ENCODE peak calls at places on chromosomes 16 and 17, in four cellular contexts. L, W, S and O are unnamed samples.

GRCh38 chr17:19470529-19471261 is 59.7 kb downstream of the RNF112 start:
- DNase-seq in W (peak), L (peak), S (peak), O (peak)

GRCh38 chr17:68033636-68034451 is 1.7 kb upstream of the KPNA2 start:
- DNase-seq in S (peak), L (no peak), W (peak), O (no peak)

GRCh38 chr17:50184611-50185398 is 16.6 kb downstream of the COL1A1 start:
- DNase-seq in S (peak), W (no peak), L (peak), O (no peak)

GRCh38 chr16:11248133-11248532 is 7.9 kb downstream of the SOCS1 start:
- DNase-seq in L (no peak), W (no peak), S (no peak), O (no peak)

GRCh38 chr17:54626146-54626703 is 274.4 kb upstream of the TOM1L1 start:
- DNase-seq in W (no peak), L (no peak), S (no peak), O (no peak)

GRCh38 chr16:13873835-13874438 is 46.0 kb upstream of the ERCC4 start:
- DNase-seq in L (no peak), S (no peak), W (no peak), O (no peak)

GRCh38 chr16:30499284-30499683 is 26.7 kb downstream of the ITGAL start:
- DNase-seq in W (no peak), S (no peak), L (no peak), O (no peak)

GRCh38 chr16:71590584-71590983 is 13.7 kb upstream of the TAT start:
- DNase-seq in S (no peak), L (no peak), W (no peak), O (no peak)

GRCh38 chr17:73770115-73770848 is 126.0 kb upstream of the SDK2 start:
- DNase-seq in W (peak), L (peak), S (no peak), O (peak)

GRCh38 chr17:75457047-75457654 is 716 bp downstream of the TMEM94 start:
- DNase-seq in L (no peak), S (no peak), W (peak), O (no peak)

GRCh38 chr17:30074254-30074653 is 42.4 kb upstream of the NSRP1 start:
- DNase-seq in S (no peak), L (no peak), W (no peak), O (no peak)

GRCh38 chr16:2277466-2278271 is 9.7 kb upstream of the RNPS1 start:
- DNase-seq in L (no peak), W (no peak), S (no peak), O (no peak)

GRCh38 chr16:86477642-86478041 is 32.7 kb upstream of the FOXF1 start:
- DNase-seq in L (no peak), S (peak), W (no peak), O (no peak)

GRCh38 chr17:3965123-3965800 is 1.0 kb upstream of the ATP2A3 start:
- DNase-seq in W (peak), L (peak), S (no peak), O (no peak)

GRCh38 chr16:11218324-11218962 is 37.6 kb downstream of the SOCS1 start:
- DNase-seq in L (no peak), S (no peak), W (no peak), O (no peak)

GRCh38 chr16:62475573-62475972 is 439.3 kb upstream of the CDH8 start:
- DNase-seq in W (no peak), S (no peak), L (no peak), O (no peak)

GRCh38 chr16:57185446-57185944 is 344 bp downstream of the PSME3IP1 start:
- DNase-seq in S (peak), L (peak), W (peak), O (no peak)

GRCh38 chr17:28811594-28812135 is 30.9 kb downstream of the FAM222B start:
- DNase-seq in S (peak), W (no peak), L (no peak), O (no peak)

GRCh38 chr16:85426806-85427205 is 186.3 kb upstream of the GSE1 start:
- DNase-seq in W (no peak), L (peak), S (no peak), O (no peak)

GRCh38 chr17:74126179-74126900 is 77.1 kb upstream of the RPL38 start:
- DNase-seq in L (no peak), S (no peak), W (no peak), O (no peak)

GRCh38 chr17:35612924-35613521 is 25.9 kb downstream of the AP2B1 start:
- DNase-seq in W (peak), S (peak), L (peak), O (no peak)

GRCh38 chr16:4176794-4177438 is 60.7 kb upstream of the ADCY9 start:
- DNase-seq in W (no peak), L (no peak), S (peak), O (no peak)

GRCh38 chr17:37405955-37406634 is 541 bp downstream of the ACACA start:
- DNase-seq in S (peak), L (no peak), W (no peak), O (no peak)

GRCh38 chr17:82046903-82047302 is 4.7 kb downstream of the RFNG start:
- DNase-seq in W (no peak), S (no peak), L (no peak), O (no peak)

GRCh38 chr17:81272616-81273015 is 22.5 kb downstream of the SLC38A10 start:
- DNase-seq in S (no peak), L (no peak), W (no peak), O (no peak)

GRCh38 chr16:46830417-46830901 is 521 bp downstream of the C16orf87 start:
- DNase-seq in W (peak), L (no peak), S (no peak), O (no peak)

GRCh38 chr17:29037739-29038465 is 5.0 kb upstream of the PIPOX start:
- DNase-seq in S (no peak), W (no peak), L (no peak), O (no peak)

GRCh38 chr17:4161560-4162221 is 18.7 kb downstream of the CYB5D2 start:
- DNase-seq in L (no peak), S (peak), W (no peak), O (no peak)

GRCh38 chr17:70454377-70454776 is 285.0 kb downstream of the KCNJ2 start:
- DNase-seq in W (no peak), S (no peak), L (no peak), O (no peak)
- TF ChIP-seq CTCF in W (no peak), S (no peak), L (no peak), O (no peak)

GRCh38 chr16:17367034-17367433 is 103.7 kb downstream of the XYLT1 start:
- DNase-seq in S (no peak), W (no peak), L (no peak), O (no peak)

GRCh38 chr16:17368951-17369350 is 101.8 kb downstream of the XYLT1 start:
- DNase-seq in W (no peak), S (no peak), L (no peak), O (no peak)

GRCh38 chr16:17366299-17366961 is 104.3 kb downstream of the XYLT1 start:
- DNase-seq in S (no peak), L (no peak), W (no peak), O (no peak)

GRCh38 chr16:17368511-17368910 is 102.2 kb downstream of the XYLT1 start:
- DNase-seq in L (no peak), S (no peak), W (no peak), O (no peak)

DNA sequence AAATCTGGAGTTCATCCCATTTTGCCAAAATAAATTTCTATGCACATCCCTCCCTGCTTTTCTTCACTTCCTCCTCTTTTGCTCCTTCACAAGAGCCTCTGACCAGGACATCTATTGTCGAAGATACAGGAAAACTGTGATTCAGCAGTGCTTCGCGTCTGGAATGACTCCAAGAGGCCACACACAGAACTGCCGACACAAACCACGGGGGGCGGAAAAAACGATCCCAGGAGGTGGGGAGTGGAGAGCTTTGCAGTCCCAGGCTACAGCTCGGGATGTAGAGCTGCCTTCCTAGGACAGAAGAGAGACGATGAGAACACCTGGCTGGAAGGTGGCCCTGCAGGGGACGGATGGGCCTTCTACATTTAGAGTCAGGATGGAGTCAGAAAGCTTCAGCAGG is 102.8 kb downstream of the XYLT1 start:
- DNase-seq in W (no peak), S (peak), L (no peak), O (no peak)
- TF ChIP-seq CTCF in W (no peak), S (peak), L (no peak), O (no peak)

DNA sequence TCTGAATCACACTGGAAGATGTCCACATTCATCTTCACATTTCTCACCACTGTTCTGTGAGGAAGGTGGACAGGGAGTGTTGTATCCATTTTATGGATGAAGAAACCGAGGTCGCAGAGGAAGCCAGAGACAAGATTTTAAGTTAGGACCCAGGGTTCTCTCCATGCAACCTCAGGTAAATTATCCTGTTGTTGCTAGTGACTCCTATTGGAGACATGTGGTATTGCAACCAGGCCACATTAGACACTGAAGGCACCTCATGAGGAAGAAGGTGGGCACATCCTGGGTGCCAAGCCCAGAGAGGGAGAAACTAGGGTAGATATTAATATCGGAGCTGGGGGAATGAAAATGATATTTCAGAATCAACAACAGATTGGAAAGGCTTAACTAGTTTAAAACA is 8.5 kb upstream of the WNT9B start:
- DNase-seq in L (no peak), W (no peak), S (no peak), O (no peak)
- TF ChIP-seq CTCF in L (no peak), W (no peak), S (peak), O (peak)

GRCh38 chr16:50539822-50540710 is 8.1 kb upstream of the NKD1 start:
- DNase-seq in L (no peak), W (no peak), S (no peak), O (no peak)
- TF ChIP-seq CTCF in L (no peak), W (no peak), S (no peak), O (no peak)